ENCODE peak calls at places on chromosomes 11 and 22, in nine cellular contexts. One of them, this sample, is unnamed.

GRCh38 chr11:45771942-45772522 is 32.9 kb upstream of the SLC35C1 start:
- DNase-seq in heart right ventricle: peak
- DNase-seq in GM12865: peak
- DNase-seq in GM23338: peak
- DNase-seq in HCT116: peak
- DNase-seq in fibroblast of villous mesenchyme: peak
- DNase-seq in mammary epithelial cell: peak
- DNase-seq in mucosa of descending colon: peak
- DNase-seq in kidney: peak
- DNase-seq in this sample: no peak

GRCh38 chr11:122069946-122070345 is 46.1 kb downstream of the BLID start:
- DNase-seq in kidney: peak
- DNase-seq in mucosa of descending colon: peak
- DNase-seq in GM12865: peak
- DNase-seq in heart right ventricle: peak
- DNase-seq in HCT116: no peak
- DNase-seq in mammary epithelial cell: peak
- DNase-seq in fibroblast of villous mesenchyme: peak
- DNase-seq in GM23338: peak
- DNase-seq in this sample: peak

GRCh38 chr22:17077255-17077654 is 7.5 kb upstream of the IL17RA start:
- DNase-seq in GM12865: no peak
- DNase-seq in HCT116: no peak
- DNase-seq in GM23338: no peak
- DNase-seq in fibroblast of villous mesenchyme: peak
- DNase-seq in mammary epithelial cell: peak
- DNase-seq in mucosa of descending colon: no peak
- DNase-seq in heart right ventricle: no peak
- DNase-seq in kidney: no peak
- DNase-seq in this sample: peak

GRCh38 chr11:119589011-119589410 is 140.0 kb downstream of the NECTIN1 start:
- DNase-seq in kidney: no peak
- DNase-seq in heart right ventricle: no peak
- DNase-seq in fibroblast of villous mesenchyme: no peak
- DNase-seq in GM23338: no peak
- DNase-seq in HCT116: no peak
- DNase-seq in mucosa of descending colon: no peak
- DNase-seq in mammary epithelial cell: no peak
- DNase-seq in GM12865: no peak
- DNase-seq in this sample: no peak

GRCh38 chr11:130786987-130787688 is 129.1 kb downstream of the SNX19 start:
- DNase-seq in kidney: peak
- DNase-seq in heart right ventricle: no peak
- DNase-seq in GM12865: no peak
- DNase-seq in HCT116: no peak
- DNase-seq in mammary epithelial cell: peak
- DNase-seq in mucosa of descending colon: no peak
- DNase-seq in GM23338: no peak
- DNase-seq in fibroblast of villous mesenchyme: no peak
- DNase-seq in this sample: no peak

GRCh38 chr11:65555693-65556231 is 2.4 kb downstream of the LTBP3 start:
- DNase-seq in fibroblast of villous mesenchyme: peak
- DNase-seq in HCT116: peak
- DNase-seq in kidney: peak
- DNase-seq in mucosa of descending colon: no peak
- DNase-seq in heart right ventricle: peak
- DNase-seq in mammary epithelial cell: peak
- DNase-seq in GM12865: no peak
- DNase-seq in GM23338: no peak
- DNase-seq in this sample: peak

GRCh38 chr22:27393371-27393770 is 408.2 kb downstream of the MN1 start:
- DNase-seq in HCT116: no peak
- DNase-seq in heart right ventricle: no peak
- DNase-seq in mammary epithelial cell: peak
- DNase-seq in kidney: no peak
- DNase-seq in GM23338: no peak
- DNase-seq in GM12865: no peak
- DNase-seq in fibroblast of villous mesenchyme: no peak
- DNase-seq in mucosa of descending colon: no peak
- DNase-seq in this sample: no peak

GRCh38 chr22:43992331-43992821 is 31.7 kb upstream of the PARVB start:
- DNase-seq in fibroblast of villous mesenchyme: no peak
- DNase-seq in mucosa of descending colon: no peak
- DNase-seq in kidney: no peak
- DNase-seq in GM12865: no peak
- DNase-seq in GM23338: no peak
- DNase-seq in heart right ventricle: no peak
- DNase-seq in mammary epithelial cell: no peak
- DNase-seq in HCT116: no peak
- DNase-seq in this sample: peak

GRCh38 chr11:57360991-57361390 is 20.0 kb downstream of the PRG3 start:
- DNase-seq in HCT116: no peak
- DNase-seq in mammary epithelial cell: no peak
- DNase-seq in mucosa of descending colon: no peak
- DNase-seq in fibroblast of villous mesenchyme: no peak
- DNase-seq in GM23338: no peak
- DNase-seq in GM12865: no peak
- DNase-seq in heart right ventricle: no peak
- DNase-seq in kidney: no peak
- DNase-seq in this sample: no peak

GRCh38 chr22:20390394-20390907 is 3.5 kb upstream of the ZNF74 start:
- DNase-seq in HCT116: no peak
- DNase-seq in heart right ventricle: no peak
- DNase-seq in fibroblast of villous mesenchyme: no peak
- DNase-seq in GM23338: no peak
- DNase-seq in mammary epithelial cell: no peak
- DNase-seq in kidney: no peak
- DNase-seq in GM12865: no peak
- DNase-seq in mucosa of descending colon: no peak
- DNase-seq in this sample: no peak

GRCh38 chr11:60769273-60769672 is 12.6 kb downstream of the MS4A15 start:
- DNase-seq in mucosa of descending colon: no peak
- DNase-seq in HCT116: no peak
- DNase-seq in heart right ventricle: no peak
- DNase-seq in GM12865: no peak
- DNase-seq in mammary epithelial cell: peak
- DNase-seq in kidney: no peak
- DNase-seq in GM23338: no peak
- DNase-seq in fibroblast of villous mesenchyme: no peak
- DNase-seq in this sample: no peak

GRCh38 chr11:60768202-60768601 is 11.5 kb downstream of the MS4A15 start:
- DNase-seq in mammary epithelial cell: no peak
- DNase-seq in mucosa of descending colon: no peak
- DNase-seq in HCT116: no peak
- DNase-seq in GM23338: no peak
- DNase-seq in kidney: no peak
- DNase-seq in fibroblast of villous mesenchyme: no peak
- DNase-seq in heart right ventricle: no peak
- DNase-seq in GM12865: no peak
- DNase-seq in this sample: no peak

GRCh38 chr11:60765355-60765754 is 8.7 kb downstream of the MS4A15 start:
- DNase-seq in fibroblast of villous mesenchyme: no peak
- DNase-seq in HCT116: no peak
- DNase-seq in GM23338: no peak
- DNase-seq in mucosa of descending colon: no peak
- DNase-seq in GM12865: peak
- DNase-seq in heart right ventricle: no peak
- DNase-seq in mammary epithelial cell: no peak
- DNase-seq in kidney: no peak
- DNase-seq in this sample: no peak

GRCh38 chr11:60766547-60766946 is 9.9 kb downstream of the MS4A15 start:
- DNase-seq in GM23338: no peak
- DNase-seq in heart right ventricle: no peak
- DNase-seq in fibroblast of villous mesenchyme: no peak
- DNase-seq in kidney: no peak
- DNase-seq in GM12865: no peak
- DNase-seq in mammary epithelial cell: no peak
- DNase-seq in HCT116: no peak
- DNase-seq in mucosa of descending colon: no peak
- DNase-seq in this sample: no peak

DNA sequence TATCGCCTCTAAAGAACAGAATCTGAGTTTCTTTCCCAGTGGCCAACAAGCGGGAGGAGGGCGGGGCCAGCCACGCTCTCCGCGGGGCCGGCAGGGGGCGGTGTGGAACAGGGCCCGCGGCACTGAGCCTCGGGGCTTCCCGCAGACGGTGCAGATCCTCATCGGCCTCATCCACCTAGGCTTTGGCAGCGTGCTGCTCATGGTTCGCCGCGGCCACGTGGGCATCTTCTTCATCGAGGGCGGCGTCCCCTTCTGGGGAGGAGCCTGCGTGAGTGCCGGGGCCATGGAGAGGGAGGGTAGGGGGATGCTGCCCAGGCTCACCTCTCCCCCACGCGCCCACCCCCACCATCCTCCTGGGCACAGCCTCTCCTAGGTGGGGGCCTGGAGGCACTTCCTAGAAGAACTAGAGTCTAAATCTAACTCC is 10.7 kb downstream of the MS4A15 start:
- DNase-seq in mammary epithelial cell: no peak
- DNase-seq in kidney: no peak
- DNase-seq in heart right ventricle: no peak
- DNase-seq in mucosa of descending colon: no peak
- DNase-seq in GM23338: peak
- DNase-seq in GM12865: no peak
- DNase-seq in fibroblast of villous mesenchyme: no peak
- DNase-seq in HCT116: peak
- DNase-seq in this sample: no peak
- TF ChIP-seq CTCF in mammary epithelial cell: no peak
- TF ChIP-seq CTCF in kidney: no peak
- TF ChIP-seq CTCF in heart right ventricle: peak
- TF ChIP-seq CTCF in mucosa of descending colon: no peak
- TF ChIP-seq CTCF in GM23338: peak
- TF ChIP-seq CTCF in GM12865: peak
- TF ChIP-seq CTCF in fibroblast of villous mesenchyme: peak
- TF ChIP-seq CTCF in HCT116: peak
- TF ChIP-seq CTCF in this sample: peak

GRCh38 chr22:40053460-40053859 is 58.7 kb downstream of the FAM83F start:
- DNase-seq in heart right ventricle: no peak
- DNase-seq in kidney: no peak
- DNase-seq in mucosa of descending colon: no peak
- DNase-seq in GM12865: no peak
- DNase-seq in HCT116: no peak
- DNase-seq in fibroblast of villous mesenchyme: no peak
- DNase-seq in GM23338: no peak
- DNase-seq in mammary epithelial cell: no peak
- DNase-seq in this sample: no peak

GRCh38 chr22:40056163-40056958 is 61.6 kb downstream of the FAM83F start:
- DNase-seq in mammary epithelial cell: no peak
- DNase-seq in mucosa of descending colon: no peak
- DNase-seq in GM12865: no peak
- DNase-seq in HCT116: no peak
- DNase-seq in kidney: no peak
- DNase-seq in fibroblast of villous mesenchyme: no peak
- DNase-seq in heart right ventricle: no peak
- DNase-seq in GM23338: no peak
- DNase-seq in this sample: no peak

GRCh38 chr22:40054486-40054885 is 59.7 kb downstream of the FAM83F start:
- DNase-seq in HCT116: no peak
- DNase-seq in GM12865: no peak
- DNase-seq in mucosa of descending colon: no peak
- DNase-seq in heart right ventricle: no peak
- DNase-seq in fibroblast of villous mesenchyme: no peak
- DNase-seq in GM23338: no peak
- DNase-seq in kidney: no peak
- DNase-seq in mammary epithelial cell: no peak
- DNase-seq in this sample: no peak

GRCh38 chr22:40057652-40058051 is 62.9 kb downstream of the FAM83F start:
- DNase-seq in mucosa of descending colon: no peak
- DNase-seq in HCT116: no peak
- DNase-seq in GM12865: no peak
- DNase-seq in GM23338: no peak
- DNase-seq in fibroblast of villous mesenchyme: no peak
- DNase-seq in mammary epithelial cell: no peak
- DNase-seq in heart right ventricle: no peak
- DNase-seq in kidney: no peak
- DNase-seq in this sample: no peak

GRCh38 chr22:40055143-40055926 is 60.6 kb downstream of the FAM83F start:
- DNase-seq in mucosa of descending colon: no peak
- DNase-seq in GM12865: peak
- DNase-seq in mammary epithelial cell: peak
- DNase-seq in HCT116: no peak
- DNase-seq in kidney: no peak
- DNase-seq in heart right ventricle: no peak
- DNase-seq in fibroblast of villous mesenchyme: no peak
- DNase-seq in GM23338: no peak
- DNase-seq in this sample: no peak
- H3K4me3 ChIP-seq in mucosa of descending colon: no peak
- H3K4me3 ChIP-seq in GM12865: no peak
- H3K4me3 ChIP-seq in mammary epithelial cell: no peak
- H3K4me3 ChIP-seq in HCT116: no peak
- H3K4me3 ChIP-seq in kidney: no peak
- H3K4me3 ChIP-seq in heart right ventricle: no peak
- H3K4me3 ChIP-seq in fibroblast of villous mesenchyme: no peak
- H3K4me3 ChIP-seq in GM23338: no peak
- H3K4me3 ChIP-seq in this sample: no peak

DNA sequence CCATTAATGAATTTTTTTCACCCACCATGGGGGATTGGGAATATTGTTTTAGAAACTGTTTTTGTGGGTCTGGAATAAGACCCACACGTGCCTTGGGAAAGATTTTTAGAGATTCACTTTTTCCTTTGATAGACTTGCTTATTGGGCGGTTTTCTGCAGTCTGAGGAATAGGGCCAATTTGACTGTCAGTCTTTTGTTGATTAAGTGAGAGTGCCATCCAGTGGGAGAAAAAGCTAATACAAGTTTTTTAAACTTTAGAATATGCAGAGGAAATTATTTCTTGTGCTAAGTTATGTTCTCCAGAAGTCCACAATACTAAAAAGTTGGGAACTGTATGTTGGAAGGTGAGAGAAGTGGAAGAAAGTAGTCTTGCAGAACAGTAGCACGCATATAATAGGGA is 56.1 kb downstream of the PRMT3 start:
- DNase-seq in GM12865: peak
- DNase-seq in fibroblast of villous mesenchyme: peak
- DNase-seq in HCT116: peak
- DNase-seq in GM23338: peak
- DNase-seq in kidney: no peak
- DNase-seq in mucosa of descending colon: no peak
- DNase-seq in mammary epithelial cell: peak
- DNase-seq in heart right ventricle: no peak
- DNase-seq in this sample: no peak
- TF ChIP-seq CTCF in GM12865: peak
- TF ChIP-seq CTCF in fibroblast of villous mesenchyme: peak
- TF ChIP-seq CTCF in HCT116: peak
- TF ChIP-seq CTCF in GM23338: peak
- TF ChIP-seq CTCF in kidney: no peak
- TF ChIP-seq CTCF in mucosa of descending colon: no peak
- TF ChIP-seq CTCF in mammary epithelial cell: peak
- TF ChIP-seq CTCF in heart right ventricle: peak
- TF ChIP-seq CTCF in this sample: peak

DNA sequence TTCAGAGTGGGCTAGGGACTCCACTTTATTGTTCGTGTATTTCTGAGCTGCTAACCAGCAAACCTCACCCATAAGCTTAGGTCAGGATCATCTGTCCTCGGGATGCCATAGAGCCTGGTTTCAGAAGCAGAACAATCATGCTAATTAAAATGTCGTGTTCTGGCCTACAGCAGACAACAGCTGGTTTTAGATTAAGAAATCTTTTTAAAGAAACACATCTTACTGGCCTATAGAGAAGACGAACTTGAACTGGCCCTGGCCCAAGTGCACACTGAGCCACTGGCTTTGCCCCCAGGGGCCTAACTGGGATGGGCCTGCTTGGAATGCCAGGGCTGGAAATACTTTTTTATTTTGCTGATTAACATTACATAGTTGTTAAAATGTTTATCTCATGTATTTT is 63.2 kb downstream of the ALX4 start:
- DNase-seq in GM12865: no peak
- DNase-seq in kidney: no peak
- DNase-seq in heart right ventricle: peak
- DNase-seq in mucosa of descending colon: no peak
- DNase-seq in fibroblast of villous mesenchyme: peak
- DNase-seq in GM23338: no peak
- DNase-seq in HCT116: no peak
- DNase-seq in mammary epithelial cell: no peak
- DNase-seq in this sample: peak
- H3K4me3 ChIP-seq in GM12865: no peak
- H3K4me3 ChIP-seq in kidney: no peak
- H3K4me3 ChIP-seq in heart right ventricle: no peak
- H3K4me3 ChIP-seq in mucosa of descending colon: no peak
- H3K4me3 ChIP-seq in fibroblast of villous mesenchyme: no peak
- H3K4me3 ChIP-seq in GM23338: no peak
- H3K4me3 ChIP-seq in HCT116: no peak
- H3K4me3 ChIP-seq in mammary epithelial cell: no peak
- H3K4me3 ChIP-seq in this sample: no peak

This sample was measured in AG09309.